ENCODE peak calls at places on chromosome 4, in six cellular contexts. B is AG04449, L is psoas muscle, Z is heart left ventricle, Q is suprapubic skin, M is PC-3. G is an unnamed sample.

GRCh38 chr4:41232406-41232805 is 18.1 kb upstream of the APBB2 start:
- DNase-seq in B (no peak), Q (no peak), L (no peak), Z (no peak), M (no peak), G (no peak)

GRCh38 chr4:53601251-53601764 is 10.0 kb upstream of the LNX1 start:
- DNase-seq in L (peak; percentile 62), Z (peak; percentile 25), Q (no peak), M (peak; percentile 46), B (no peak), G (no peak)

GRCh38 chr4:153364061-153364460 is 19.6 kb downstream of the MND1 start:
- DNase-seq in B (no peak), L (no peak), Q (no peak), M (no peak), Z (no peak), G (no peak)

GRCh38 chr4:148443550-148444295 is 1.5 kb upstream of the NR3C2 start:
- DNase-seq in Z (peak; percentile 52), L (peak; percentile 74), Q (no peak), M (peak; percentile 5), B (no peak), G (peak; percentile 79)

GRCh38 chr4:126191536-126191935 is 876.8 kb downstream of the FAT4 start:
- DNase-seq in L (no peak), B (no peak), M (no peak), Z (no peak), Q (no peak), G (no peak)

GRCh38 chr4:40622913-40623312 is 6.8 kb downstream of the RBM47 start:
- DNase-seq in Q (no peak), Z (no peak), B (no peak), L (no peak), M (peak; percentile 92), G (no peak)

GRCh38 chr4:3385719-3386440 is 55.9 kb upstream of the HGFAC start:
- DNase-seq in Z (no peak), L (no peak), Q (no peak), B (no peak), M (no peak), G (no peak)

GRCh38 chr4:145795535-145795934 is 115.6 kb downstream of the C4orf51 start:
- DNase-seq in Q (no peak), L (no peak), M (no peak), Z (no peak), B (no peak), G (no peak)

GRCh38 chr4:10746371-10747143 is 62.0 kb upstream of the CLNK start:
- DNase-seq in B (no peak), L (no peak), Z (peak; percentile 43), M (no peak), Q (no peak), G (no peak)

GRCh38 chr4:144621681-144622080 is 24.3 kb upstream of the HHIP start:
- DNase-seq in B (no peak), L (no peak), M (no peak), Z (no peak), Q (no peak), G (no peak)

GRCh38 chr4:2576290-2576689 is 39.8 kb downstream of the FAM193A start:
- DNase-seq in B (no peak), Q (no peak), M (no peak), Z (no peak), L (no peak), G (no peak)

DNA sequence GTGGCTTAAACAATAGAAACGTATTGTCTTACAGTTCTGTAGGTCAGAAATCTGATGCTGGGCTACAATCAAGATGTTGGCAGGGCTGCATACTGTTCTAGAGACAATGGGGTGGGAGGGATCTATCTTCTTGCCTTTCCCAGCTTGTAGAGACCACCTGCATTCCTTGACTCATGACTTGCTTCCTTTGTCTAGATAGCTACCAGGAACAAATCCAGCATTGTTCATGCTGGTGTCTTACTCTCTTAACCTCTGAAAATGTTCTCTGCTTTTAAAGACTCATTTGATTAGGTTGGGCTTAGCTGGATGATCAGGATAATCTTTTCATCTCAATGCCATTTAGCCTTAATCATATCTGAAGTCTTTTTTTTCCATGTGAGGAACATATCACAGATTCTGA is 169.0 kb downstream of the ZNF330 start:
- DNase-seq in Z (no peak), L (no peak), B (no peak), M (no peak), Q (no peak), G (no peak)
- TF ChIP-seq CTCF in Z (no peak), L (no peak), B (no peak), M (no peak), Q (no peak), G (no peak)

GRCh38 chr4:128565565-128566186 is 243.8 kb upstream of the JADE1 start:
- DNase-seq in B (no peak), Z (peak; percentile 61), M (peak; percentile 46), Q (no peak), L (peak; percentile 56), G (no peak)
- TF ChIP-seq CTCF in B (peak; percentile 49), Z (peak; percentile 46), M (peak; percentile 72), Q (no peak), L (peak; percentile 42), G (peak; percentile 75)

GRCh38 chr4:184979461-184980124 is 38.7 kb upstream of the HELT start:
- DNase-seq in Q (no peak), L (no peak), Z (peak; percentile 64), M (no peak), B (no peak), G (no peak)

GRCh38 chr4:184987493-184988031 is 30.7 kb upstream of the HELT start:
- DNase-seq in M (no peak), L (no peak), Z (no peak), Q (no peak), B (no peak), G (no peak)

GRCh38 chr4:184980261-184980660 is 38.0 kb upstream of the HELT start:
- DNase-seq in M (peak; percentile 54), Q (no peak), L (no peak), Z (no peak), B (no peak), G (no peak)

GRCh38 chr4:184988611-184989010 is 29.7 kb upstream of the HELT start:
- DNase-seq in L (no peak), B (no peak), Q (no peak), Z (no peak), M (no peak), G (no peak)

GRCh38 chr4:184983660-184984356 is 34.5 kb upstream of the HELT start:
- DNase-seq in B (no peak), Q (no peak), L (peak; percentile 79), Z (peak; percentile 64), M (peak; percentile 70), G (no peak)
- TF ChIP-seq CTCF in B (peak; percentile 28), Q (no peak), L (peak; percentile 51), Z (peak; percentile 49), M (peak; percentile 62), G (peak; percentile 80)

DNA sequence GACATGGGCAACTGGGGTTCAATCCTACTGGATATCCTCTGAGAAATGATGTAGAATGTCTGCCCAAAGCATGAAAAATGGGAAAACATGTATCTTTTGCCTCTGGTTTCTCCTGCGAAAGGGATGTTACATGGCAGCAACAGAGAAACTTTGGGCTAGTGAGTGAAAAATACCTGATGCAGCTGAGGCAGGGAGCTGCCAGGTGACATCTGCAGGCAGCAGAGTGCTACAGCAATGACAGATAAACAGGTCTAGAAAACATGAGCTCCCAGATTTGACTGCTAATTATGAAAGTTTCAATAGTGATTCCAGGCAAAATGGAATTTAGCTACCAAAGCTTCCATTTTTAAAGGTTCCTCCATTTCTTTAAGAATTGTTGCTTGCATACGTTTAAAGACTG is 4.8 kb upstream of the CXCL1 start:
- DNase-seq in B (no peak), Q (no peak), M (peak; percentile 73), Z (no peak), L (no peak), G (no peak)
- TF ChIP-seq CTCF in B (peak; percentile 7), Q (peak; percentile 19), M (peak; percentile 93), Z (no peak), L (peak; percentile 26), G (peak; percentile 67)